ENCODE peak calls at places on chromosome 16, in six cellular contexts. E is GM12865, N is fibroblast of the aortic adventitia, U is right atrium auricular region, F is endodermal cell, L is upper lobe of right lung. S is an unnamed sample.

GRCh38 chr16:87297407-87297806 is 19.8 kb downstream of the C16orf95 start:
- DNase-seq in E (no peak), N (no peak), U (no peak), F (no peak), L (no peak), S (no peak)

GRCh38 chr16:76386784-76387183 is 109.6 kb downstream of the CNTNAP4 start:
- DNase-seq in E (no peak), N (peak; percentile 84), U (no peak), F (no peak), L (no peak), S (no peak)

GRCh38 chr16:4323845-4324478 is 8.1 kb downstream of the GLIS2 start:
- DNase-seq in E (no peak), N (peak; percentile 67), U (no peak), F (peak; percentile 86), L (peak; percentile 81), S (no peak)

GRCh38 chr16:85829266-85829665 is 29.8 kb downstream of the COX4I1 start:
- DNase-seq in E (no peak), N (no peak), U (no peak), F (no peak), L (no peak), S (no peak)

GRCh38 chr16:17467923-17468540 is 2.7 kb downstream of the XYLT1 start:
- DNase-seq in E (peak; percentile 53), N (peak; percentile 85), U (peak; percentile 74), F (peak; percentile 91), L (peak; percentile 70), S (no peak)

GRCh38 chr16:85569615-85570212 is 43.4 kb upstream of the GSE1 start:
- DNase-seq in E (peak; percentile 93), N (no peak), U (no peak), F (peak; percentile 73), L (no peak), S (no peak)

GRCh38 chr16:54843424-54843750 is 87.3 kb upstream of the IRX5 start:
- DNase-seq in E (no peak), N (no peak), U (no peak), F (no peak), L (no peak), S (no peak)

GRCh38 chr16:19245326-19245925 is 40.1 kb upstream of the CLEC19A start:
- DNase-seq in E (no peak), N (no peak), U (no peak), F (no peak), L (no peak), S (no peak)

GRCh38 chr16:25093208-25094061 is 18.1 kb upstream of the LCMT1 start:
- DNase-seq in E (peak; percentile 75), N (no peak), U (no peak), F (no peak), L (no peak), S (no peak)

GRCh38 chr16:4115209-4115940 is 867 bp downstream of the ADCY9 start:
- DNase-seq in E (peak; percentile 9), N (peak; percentile 70), U (no peak), F (peak; percentile 86), L (peak; percentile 86), S (no peak)

GRCh38 chr16:71645450-71645849 is 19.5 kb downstream of the MARVELD3 start:
- DNase-seq in E (peak; percentile 44), N (peak; percentile 16), U (no peak), F (peak; percentile 73), L (no peak), S (no peak)

GRCh38 chr16:56295739-56296527 is 104.6 kb downstream of the GNAO1 start:
- DNase-seq in E (no peak), N (no peak), U (no peak), F (no peak), L (no peak), S (no peak)

GRCh38 chr16:67936876-67937605 is 391 bp upstream of the PSMB10 start:
- DNase-seq in E (peak; percentile 93), N (no peak), U (peak; percentile 82), F (no peak), L (no peak), S (no peak)

GRCh38 chr16:57092786-57093301 is 461 bp downstream of the CPNE2 start:
- DNase-seq in E (peak; percentile 44), N (no peak), U (no peak), F (peak; percentile 84), L (peak; percentile 84), S (no peak)

GRCh38 chr16:1602285-1602684 is 9.6 kb downstream of the IFT140 start:
- DNase-seq in E (no peak), N (no peak), U (no peak), F (no peak), L (peak; percentile 81), S (no peak)

GRCh38 chr16:14309906-14310305 is 238.8 kb downstream of the MRTFB start:
- DNase-seq in E (peak; percentile 58), N (peak; percentile 46), U (no peak), F (peak; percentile 64), L (no peak), S (no peak)

GRCh38 chr16:17474037-17474436 is 3.3 kb upstream of the XYLT1 start:
- DNase-seq in E (no peak), N (no peak), U (no peak), F (no peak), L (no peak), S (no peak)

GRCh38 chr16:85527042-85527766 is 85.9 kb upstream of the GSE1 start:
- DNase-seq in E (no peak), N (no peak), U (no peak), F (no peak), L (no peak), S (no peak)

GRCh38 chr16:14168146-14168545 is 97.0 kb downstream of the MRTFB start:
- DNase-seq in E (no peak), N (peak; percentile 5), U (no peak), F (no peak), L (no peak), S (no peak)

GRCh38 chr16:78890496-78890895 is 710.0 kb downstream of the MAF start:
- DNase-seq in E (no peak), N (no peak), U (no peak), F (no peak), L (no peak), S (no peak)

GRCh38 chr16:69893086-69893485 is 58.0 kb upstream of the CLEC18A start:
- DNase-seq in E (no peak), N (no peak), U (no peak), F (no peak), L (no peak), S (no peak)

GRCh38 chr16:29926675-29927522 is 873 bp upstream of the KCTD13 start:
- DNase-seq in E (no peak), N (no peak), U (no peak), F (peak; percentile 62), L (peak; percentile 9), S (no peak)

GRCh38 chr16:28910046-28911031 is 14.7 kb downstream of the RABEP2 start:
- DNase-seq in E (no peak), N (no peak), U (no peak), F (no peak), L (no peak), S (no peak)

GRCh38 chr16:2692948-2693651 is 10.8 kb downstream of the KCTD5 start:
- DNase-seq in E (no peak), N (peak; percentile 8), U (no peak), F (peak; percentile 72), L (no peak), S (no peak)

GRCh38 chr16:588639-588888 is 1.3 kb upstream of the RAB40C start:
- DNase-seq in E (peak; percentile 82), N (peak; percentile 62), U (peak; percentile 63), F (peak; percentile 81), L (peak; percentile 82), S (no peak)

GRCh38 chr16:86553356-86553755 is 1.7 kb downstream of the MTHFSD start:
- DNase-seq in E (no peak), N (no peak), U (no peak), F (no peak), L (peak; percentile 62), S (no peak)

GRCh38 chr16:23406546-23407240 is 46.3 kb downstream of the COG7 start:
- DNase-seq in E (no peak), N (no peak), U (no peak), F (no peak), L (no peak), S (no peak)

GRCh38 chr16:11669380-11670146 is 1.3 kb downstream of the SNN start:
- DNase-seq in E (peak; percentile 72), N (peak; percentile 20), U (peak; percentile 80), F (peak; percentile 70), L (no peak), S (no peak)
- TF ChIP-seq CTCF in E (no peak), N (no peak), U (no peak), F (no peak), L (no peak), S (no peak)

GRCh38 chr16:6573577-6573976 is 759.1 kb upstream of the RBFOX1 start:
- DNase-seq in E (no peak), N (no peak), U (no peak), F (peak; percentile 87), L (peak; percentile 67), S (no peak)
- TF ChIP-seq CTCF in E (no peak), N (no peak), U (no peak), F (peak; percentile 71), L (no peak), S (no peak)

DNA sequence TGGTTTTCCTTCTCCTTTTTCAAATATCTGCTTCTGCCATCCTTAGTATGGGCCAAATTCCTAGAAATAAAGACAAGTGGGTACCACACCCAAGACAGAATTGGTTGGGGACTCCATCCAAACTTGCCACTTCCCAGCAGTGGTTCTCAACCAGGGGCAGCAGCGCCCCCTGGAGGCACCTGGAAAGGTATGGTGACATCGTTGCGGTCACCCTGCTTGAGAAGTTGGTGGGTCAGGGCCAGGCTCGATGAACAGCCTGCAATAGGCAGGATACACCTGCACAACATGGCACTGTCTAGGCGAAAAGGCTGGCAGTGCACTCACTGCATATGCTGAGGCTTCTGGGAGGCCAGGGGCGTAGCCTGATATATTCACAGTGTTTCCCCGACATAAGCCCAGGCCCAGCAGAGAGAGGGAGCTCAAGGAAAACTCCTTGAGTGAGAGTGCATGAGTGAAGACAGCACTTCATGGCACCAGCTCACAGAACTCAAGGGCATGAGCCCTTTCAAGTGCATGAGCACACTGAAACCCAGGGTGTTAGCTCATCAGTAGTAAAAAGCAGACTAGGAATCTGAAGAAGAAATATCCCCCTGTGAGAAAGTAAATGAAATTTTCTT is 57.7 kb downstream of the CMC2 start:
- DNase-seq in E (peak; percentile 61), N (peak; percentile 55), U (no peak), F (peak; percentile 93), L (peak; percentile 70), S (no peak)
- TF ChIP-seq CTCF in E (peak; percentile 71), N (peak; percentile 53), U (no peak), F (peak; percentile 97), L (peak; percentile 58), S (peak; percentile 49)

GRCh38 chr16:9941245-9941644 is 241.0 kb downstream of the GRIN2A start:
- DNase-seq in E (no peak), N (no peak), U (no peak), F (no peak), L (no peak), S (no peak)

GRCh38 chr16:9949396-9949795 is 232.8 kb downstream of the GRIN2A start:
- DNase-seq in E (no peak), N (no peak), U (no peak), F (no peak), L (no peak), S (no peak)

GRCh38 chr16:9948933-9949332 is 233.3 kb downstream of the GRIN2A start:
- DNase-seq in E (no peak), N (no peak), U (no peak), F (no peak), L (no peak), S (no peak)

GRCh38 chr16:9943121-9943520 is 239.1 kb downstream of the GRIN2A start:
- DNase-seq in E (no peak), N (no peak), U (no peak), F (no peak), L (no peak), S (no peak)

GRCh38 chr16:9946022-9946720 is 236.1 kb downstream of the GRIN2A start:
- DNase-seq in E (peak; percentile 41), N (no peak), U (no peak), F (peak; percentile 62), L (no peak), S (no peak)
- TF ChIP-seq CTCF in E (peak; percentile 13), N (no peak), U (no peak), F (peak; percentile 72), L (no peak), S (no peak)